ENCODE peak calls at places on chromosome 16, in ten cellular contexts. H, V, O, B, E, W, G, Q, Y and S are unnamed samples.

GRCh38 chr16:27127293-27127692 is 60.6 kb downstream of the C16orf82 start:
- DNase-seq in O (no peak), B (peak; percentile 49), Y (no peak), E (no peak), V (no peak), W (no peak), G (no peak), H (no peak), Q (no peak), S (no peak)

GRCh38 chr16:1749152-1750117 is 21.9 kb downstream of the NME3 start:
- DNase-seq in G (no peak), E (no peak), V (no peak), W (peak; percentile 23), Y (no peak), O (peak; percentile 25), H (no peak), Q (peak; percentile 42), B (peak; percentile 72), S (no peak)

GRCh38 chr16:58679763-58680162 is 4.8 kb downstream of the SLC38A7 start:
- DNase-seq in Y (no peak), B (no peak), V (no peak), H (no peak), W (no peak), O (no peak), E (no peak), Q (peak; percentile 53), G (no peak), S (no peak)

GRCh38 chr16:88727871-88728270 is 21.6 kb downstream of the CTU2 start:
- DNase-seq in Q (no peak), Y (no peak), H (no peak), E (no peak), G (no peak), V (no peak), O (no peak), B (peak; percentile 86), W (no peak), S (peak; percentile 66)

GRCh38 chr16:87496101-87496801 is 3.4 kb upstream of the ZCCHC14 start:
- DNase-seq in G (no peak), H (no peak), Q (no peak), W (no peak), B (no peak), E (no peak), V (no peak), Y (no peak), O (no peak), S (no peak)

GRCh38 chr16:53743149-53743566 is 39.2 kb downstream of the FTO start:
- DNase-seq in V (no peak), H (no peak), E (no peak), Y (no peak), Q (no peak), G (no peak), O (no peak), B (peak; percentile 70), W (peak; percentile 53), S (no peak)

GRCh38 chr16:62404857-62405611 is 368.8 kb upstream of the CDH8 start:
- DNase-seq in G (no peak), H (no peak), V (no peak), W (no peak), E (no peak), Y (peak; percentile 48), O (no peak), B (no peak), Q (no peak), S (no peak)

GRCh38 chr16:11358531-11358930 is 13.3 kb downstream of the RMI2 start:
- DNase-seq in H (no peak), V (no peak), E (no peak), B (no peak), W (no peak), O (no peak), G (no peak), Y (no peak), Q (no peak), S (no peak)

GRCh38 chr16:28181557-28181914 is 30.2 kb downstream of the XPO6 start:
- DNase-seq in Y (peak; percentile 26), Q (no peak), V (peak; percentile 66), G (peak; percentile 89), B (peak; percentile 93), E (no peak), W (peak; percentile 97), H (no peak), O (peak; percentile 94), S (no peak)

GRCh38 chr16:51982715-51983680 is 563.9 kb downstream of the TOX3 start:
- DNase-seq in W (peak; percentile 75), B (peak; percentile 86), E (peak; percentile 70), V (no peak), O (peak; percentile 5), G (peak; percentile 52), H (peak; percentile 4), Q (peak; percentile 57), Y (peak; percentile 49), S (no peak)

GRCh38 chr16:12461201-12461600 is 342.5 kb downstream of the CPPED1 start:
- DNase-seq in Y (no peak), E (no peak), H (no peak), Q (no peak), O (no peak), V (no peak), G (no peak), W (no peak), B (peak; percentile 35), S (no peak)

GRCh38 chr16:651844-652243 is 2.7 kb downstream of the WDR90 start:
- DNase-seq in Q (no peak), V (no peak), O (peak; percentile 80), G (no peak), E (no peak), H (no peak), W (no peak), Y (no peak), B (no peak), S (no peak)

GRCh38 chr16:82756283-82756599 is 129.5 kb downstream of the CDH13 start:
- DNase-seq in G (no peak), O (no peak), Y (no peak), H (no peak), B (peak; percentile 46), E (no peak), V (no peak), Q (no peak), W (no peak), S (no peak)

GRCh38 chr16:66900721-66901441 is 17.8 kb downstream of the CDH16 start:
- DNase-seq in B (no peak), W (no peak), G (no peak), O (peak; percentile 65), Q (no peak), H (no peak), V (no peak), Y (peak; percentile 4), E (no peak), S (no peak)

GRCh38 chr16:72809446-72809845 is 238.5 kb downstream of the ZFHX3 start:
- DNase-seq in Q (no peak), G (no peak), Y (no peak), V (no peak), E (no peak), B (no peak), O (no peak), W (no peak), H (no peak), S (no peak)

GRCh38 chr16:82769845-82770244 is 143.1 kb downstream of the CDH13 start:
- DNase-seq in E (no peak), W (no peak), Q (no peak), V (no peak), B (no peak), Y (no peak), O (no peak), G (no peak), H (no peak), S (peak; percentile 39)

GRCh38 chr16:19431636-19432340 is 14.1 kb downstream of the TMC5 start:
- DNase-seq in Y (no peak), E (no peak), O (no peak), Q (no peak), W (no peak), V (no peak), G (no peak), B (no peak), H (no peak), S (no peak)

GRCh38 chr16:88285514-88285822 is 97.3 kb upstream of the ZNF469 start:
- DNase-seq in Q (no peak), G (no peak), Y (no peak), H (no peak), B (no peak), E (no peak), W (no peak), O (no peak), V (no peak), S (no peak)

GRCh38 chr16:85867189-85867588 is 31.8 kb upstream of the IRF8 start:
- DNase-seq in W (no peak), Q (no peak), B (no peak), V (no peak), H (no peak), Y (no peak), G (no peak), O (no peak), E (no peak), S (no peak)

GRCh38 chr16:73066927-73067670 is 19.2 kb upstream of the ZFHX3 start:
- DNase-seq in W (no peak), Q (no peak), O (no peak), E (no peak), B (peak; percentile 60), G (no peak), H (no peak), V (no peak), Y (no peak), S (no peak)

GRCh38 chr16:19008245-19008644 is 24.5 kb downstream of the TMC7 start:
- DNase-seq in G (no peak), Q (no peak), O (peak; percentile 30), W (peak; percentile 93), E (no peak), V (no peak), B (peak; percentile 86), Y (no peak), H (peak; percentile 9), S (no peak)

GRCh38 chr16:53534206-53534605 is 31.2 kb upstream of the AKTIP start:
- DNase-seq in B (no peak), Q (no peak), Y (peak; percentile 36), V (no peak), E (no peak), W (no peak), O (no peak), H (no peak), G (no peak), S (no peak)

GRCh38 chr16:27792486-27793275 is 242.7 kb downstream of the KATNIP start:
- DNase-seq in V (peak; percentile 74), Q (no peak), G (no peak), O (no peak), E (no peak), Y (no peak), B (peak; percentile 49), H (no peak), W (peak; percentile 29), S (no peak)

GRCh38 chr16:88004391-88004790 is 53.2 kb downstream of the BANP start:
- DNase-seq in V (no peak), B (no peak), H (no peak), O (no peak), Y (no peak), G (no peak), Q (peak; percentile 34), W (no peak), E (no peak), S (no peak)

GRCh38 chr16:53769787-53770186 is 65.8 kb downstream of the FTO start:
- DNase-seq in O (no peak), W (no peak), Q (no peak), E (no peak), V (no peak), B (no peak), G (no peak), Y (no peak), H (no peak), S (no peak)